ENCODE peak calls at places on chromosomes 16 and 17, in five cellular contexts. One of them, this sample, is unnamed.

GRCh38 chr17:948284-948852 is 31.2 kb downstream of the NXN start:
- DNase-seq in tibial nerve: no peak
- DNase-seq in adipocyte: no peak
- DNase-seq in colonic mucosa: no peak
- DNase-seq in heart right ventricle: no peak
- DNase-seq in this sample: no peak

GRCh38 chr17:66567234-66568170 is 265.1 kb downstream of the PRKCA start:
- DNase-seq in tibial nerve: peak; percentile 76
- DNase-seq in adipocyte: peak; percentile 86
- DNase-seq in colonic mucosa: peak; percentile 91
- DNase-seq in heart right ventricle: peak; percentile 77
- DNase-seq in this sample: peak; percentile 11

GRCh38 chr16:9256196-9256595 is 164.8 kb downstream of the HAPSTR1 start:
- DNase-seq in tibial nerve: no peak
- DNase-seq in adipocyte: no peak
- DNase-seq in colonic mucosa: peak; percentile 54
- DNase-seq in heart right ventricle: peak; percentile 17
- DNase-seq in this sample: no peak

GRCh38 chr16:23509763-23510153 is 536 bp downstream of the GGA2 start:
- DNase-seq in tibial nerve: no peak
- DNase-seq in adipocyte: peak; percentile 66
- DNase-seq in colonic mucosa: peak; percentile 45
- DNase-seq in heart right ventricle: peak; percentile 17
- DNase-seq in this sample: no peak

GRCh38 chr16:66014221-66014620 is 352.3 kb upstream of the CDH5 start:
- DNase-seq in tibial nerve: no peak
- DNase-seq in adipocyte: no peak
- DNase-seq in colonic mucosa: no peak
- DNase-seq in heart right ventricle: no peak
- DNase-seq in this sample: no peak

GRCh38 chr16:16033208-16033717 is 83.8 kb downstream of the ABCC1 start:
- DNase-seq in tibial nerve: no peak
- DNase-seq in adipocyte: no peak
- DNase-seq in colonic mucosa: no peak
- DNase-seq in heart right ventricle: no peak
- DNase-seq in this sample: no peak

GRCh38 chr17:17134051-17134951 is 71.8 kb downstream of the PLD6 start:
- DNase-seq in tibial nerve: no peak
- DNase-seq in adipocyte: no peak
- DNase-seq in colonic mucosa: no peak
- DNase-seq in heart right ventricle: peak; percentile 8
- DNase-seq in this sample: no peak

GRCh38 chr17:9236286-9237052 is 215.2 kb downstream of the NTN1 start:
- DNase-seq in tibial nerve: no peak
- DNase-seq in adipocyte: no peak
- DNase-seq in colonic mucosa: no peak
- DNase-seq in heart right ventricle: no peak
- DNase-seq in this sample: no peak

GRCh38 chr16:3625911-3626732 is 14.7 kb upstream of the SLX4 start:
- DNase-seq in tibial nerve: no peak
- DNase-seq in adipocyte: no peak
- DNase-seq in colonic mucosa: no peak
- DNase-seq in heart right ventricle: no peak
- DNase-seq in this sample: no peak

GRCh38 chr17:77036841-77037381 is 103.9 kb upstream of the SEC14L1 start:
- DNase-seq in tibial nerve: no peak
- DNase-seq in adipocyte: no peak
- DNase-seq in colonic mucosa: no peak
- DNase-seq in heart right ventricle: no peak
- DNase-seq in this sample: no peak

GRCh38 chr17:8552582-8553320 is 77.8 kb downstream of the MYH10 start:
- DNase-seq in tibial nerve: no peak
- DNase-seq in adipocyte: peak; percentile 35
- DNase-seq in colonic mucosa: no peak
- DNase-seq in heart right ventricle: no peak
- DNase-seq in this sample: no peak

GRCh38 chr16:48497932-48498760 is 111.8 kb downstream of the N4BP1 start:
- DNase-seq in tibial nerve: no peak
- DNase-seq in adipocyte: no peak
- DNase-seq in colonic mucosa: peak; percentile 16
- DNase-seq in heart right ventricle: no peak
- DNase-seq in this sample: no peak

GRCh38 chr16:85593503-85594195 is 19.5 kb upstream of the GSE1 start:
- DNase-seq in tibial nerve: no peak
- DNase-seq in adipocyte: no peak
- DNase-seq in colonic mucosa: no peak
- DNase-seq in heart right ventricle: no peak
- DNase-seq in this sample: no peak

GRCh38 chr17:80564545-80564944 is 19.9 kb downstream of the RPTOR start:
- DNase-seq in tibial nerve: no peak
- DNase-seq in adipocyte: no peak
- DNase-seq in colonic mucosa: no peak
- DNase-seq in heart right ventricle: no peak
- DNase-seq in this sample: no peak

DNA sequence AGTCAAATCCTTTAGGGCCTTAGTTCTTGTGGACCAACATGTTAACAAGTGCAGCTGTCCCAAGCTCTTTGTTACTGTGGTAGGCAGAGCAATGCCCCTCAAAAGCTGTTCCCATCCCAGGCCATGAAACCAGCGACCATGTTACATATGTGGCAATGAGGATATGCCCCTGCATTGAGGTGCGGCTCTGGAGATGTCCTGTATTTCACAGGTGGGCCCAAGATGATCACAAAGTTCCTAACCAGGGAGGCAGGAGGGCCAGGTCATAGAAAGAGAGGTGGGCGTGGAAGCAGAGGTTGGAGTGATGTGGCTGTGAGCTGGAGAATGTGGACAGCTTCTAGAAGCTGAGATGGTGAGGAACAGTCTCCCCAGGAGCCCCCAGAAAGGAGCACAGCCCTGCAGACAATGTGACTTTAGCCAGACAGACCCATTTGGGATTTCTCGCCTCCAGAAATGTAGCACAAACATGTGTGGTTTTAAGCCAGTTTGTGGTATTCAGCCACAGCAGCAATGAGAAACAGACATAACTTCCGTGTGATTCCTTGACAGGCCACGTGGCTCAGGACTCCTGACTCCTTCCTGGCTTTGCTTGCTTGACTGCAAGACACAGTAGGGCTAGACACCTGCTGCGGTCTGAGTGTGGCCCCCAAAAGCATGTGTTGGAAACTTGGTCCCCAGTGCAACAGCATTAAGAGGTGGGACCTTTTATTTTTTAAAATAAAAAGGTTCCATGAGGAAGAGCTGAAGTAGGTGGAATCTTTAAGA is 778.3 kb downstream of the KCNJ18 start:
- DNase-seq in tibial nerve: no peak
- DNase-seq in adipocyte: no peak
- DNase-seq in colonic mucosa: no peak
- DNase-seq in heart right ventricle: no peak
- DNase-seq in this sample: no peak
- H3K9me3 ChIP-seq in tibial nerve: no peaks in the 10 kb centered on the region
- H3K9me3 ChIP-seq in adipocyte: no peaks in the 10 kb centered on the region
- H3K9me3 ChIP-seq in colonic mucosa: no peaks in the 10 kb centered on the region
- H3K9me3 ChIP-seq in heart right ventricle: no peaks in the 10 kb centered on the region
- H3K9me3 ChIP-seq in this sample: no peaks in the 10 kb centered on the region

GRCh38 chr17:74216505-74216904 is 3.1 kb downstream of the TTYH2 start:
- DNase-seq in tibial nerve: no peak
- DNase-seq in adipocyte: no peak
- DNase-seq in colonic mucosa: no peak
- DNase-seq in heart right ventricle: no peak
- DNase-seq in this sample: no peak

GRCh38 chr17:74219576-74220133 is 6.3 kb downstream of the TTYH2 start:
- DNase-seq in tibial nerve: no peak
- DNase-seq in adipocyte: peak; percentile 37
- DNase-seq in colonic mucosa: no peak
- DNase-seq in heart right ventricle: no peak
- DNase-seq in this sample: no peak

GRCh38 chr17:74220966-74221814 is 7.8 kb downstream of the TTYH2 start:
- DNase-seq in tibial nerve: no peak
- DNase-seq in adipocyte: no peak
- DNase-seq in colonic mucosa: no peak
- DNase-seq in heart right ventricle: no peak
- DNase-seq in this sample: no peak

GRCh38 chr17:74217036-74217725 is 3.8 kb downstream of the TTYH2 start:
- DNase-seq in tibial nerve: no peak
- DNase-seq in adipocyte: no peak
- DNase-seq in colonic mucosa: no peak
- DNase-seq in heart right ventricle: no peak
- DNase-seq in this sample: no peak

DNA sequence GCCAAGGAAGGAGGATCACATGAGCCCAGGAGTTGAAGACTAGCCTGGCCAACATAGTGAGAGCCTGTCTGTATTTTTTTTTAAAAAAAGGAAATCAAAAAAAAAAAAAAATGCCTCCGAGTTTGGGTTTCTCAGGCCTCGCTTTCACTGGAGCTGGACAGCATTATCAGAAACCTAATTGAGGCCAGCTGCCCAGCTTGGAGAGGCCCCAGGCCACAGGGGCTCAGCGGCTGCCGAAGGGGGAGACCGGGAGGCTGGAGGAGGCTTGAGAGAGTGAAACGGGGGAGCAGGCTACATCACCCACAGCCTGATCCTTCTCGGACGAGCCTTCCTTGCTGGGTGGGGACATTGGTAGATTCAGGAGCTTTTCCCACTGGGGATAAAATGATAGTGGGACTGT is 5.1 kb downstream of the TTYH2 start:
- DNase-seq in tibial nerve: no peak
- DNase-seq in adipocyte: peak; percentile 76
- DNase-seq in colonic mucosa: no peak
- DNase-seq in heart right ventricle: no peak
- DNase-seq in this sample: no peak
- H3K36me3 ChIP-seq in tibial nerve: no peaks in the 10 kb centered on the region
- H3K36me3 ChIP-seq in adipocyte: no peaks in the 10 kb centered on the region
- H3K36me3 ChIP-seq in colonic mucosa: no peaks in the 10 kb centered on the region
- H3K36me3 ChIP-seq in heart right ventricle: peaks cover 1% of the 10 kb centered on the region
- H3K36me3 ChIP-seq in this sample: peaks cover 3% of the 10 kb centered on the region

GRCh38 chr17:5184284-5184683 is 7.4 kb downstream of the ZNF594 start:
- DNase-seq in tibial nerve: no peak
- DNase-seq in adipocyte: no peak
- DNase-seq in colonic mucosa: no peak
- DNase-seq in heart right ventricle: no peak
- DNase-seq in this sample: no peak

GRCh38 chr17:5183410-5183793 is 8.3 kb downstream of the ZNF594 start:
- DNase-seq in tibial nerve: no peak
- DNase-seq in adipocyte: no peak
- DNase-seq in colonic mucosa: no peak
- DNase-seq in heart right ventricle: no peak
- DNase-seq in this sample: no peak

GRCh38 chr17:5182597-5183409 is 8.9 kb downstream of the ZNF594 start:
- DNase-seq in tibial nerve: no peak
- DNase-seq in adipocyte: no peak
- DNase-seq in colonic mucosa: no peak
- DNase-seq in heart right ventricle: no peak
- DNase-seq in this sample: no peak

GRCh38 chr17:5179003-5179402 is 12.7 kb downstream of the ZNF594 start:
- DNase-seq in tibial nerve: no peak
- DNase-seq in adipocyte: no peak
- DNase-seq in colonic mucosa: no peak
- DNase-seq in heart right ventricle: no peak
- DNase-seq in this sample: no peak

DNA sequence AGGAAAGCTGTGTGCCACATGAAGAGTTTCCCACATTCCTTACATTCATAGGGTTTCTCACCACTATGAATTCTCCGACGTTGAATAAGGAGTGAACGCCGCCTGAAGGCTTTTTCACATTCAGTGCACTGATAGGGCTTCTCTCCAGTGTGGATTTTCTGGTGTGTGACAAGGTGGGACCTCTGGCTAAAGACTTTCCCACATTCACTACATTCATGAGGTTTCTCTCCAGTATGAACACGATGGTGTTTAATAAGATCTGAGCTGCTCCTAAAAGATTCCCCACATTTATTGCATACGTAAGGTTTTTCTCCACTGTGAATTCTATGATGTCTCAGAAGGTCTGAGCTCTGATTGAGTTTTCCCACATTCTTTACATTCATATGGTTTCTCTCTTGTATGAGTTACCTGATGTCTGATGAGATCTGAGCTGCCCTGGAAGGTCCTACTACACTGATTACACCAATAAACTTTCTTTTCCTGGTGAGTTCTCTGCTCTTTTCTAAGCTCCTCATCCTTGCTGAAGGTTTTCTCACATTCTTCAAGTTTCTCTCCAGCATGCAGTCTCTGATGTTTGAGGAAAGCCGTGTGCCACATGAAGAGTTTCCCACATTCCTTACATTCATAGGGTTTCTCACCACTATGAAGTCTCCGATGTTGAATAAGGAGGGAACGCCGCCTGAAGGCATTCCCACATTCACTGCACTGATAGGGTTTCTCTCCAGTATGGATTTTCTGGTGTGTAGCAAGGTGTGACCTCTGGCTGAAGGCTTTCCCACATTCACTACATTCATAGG is 10.0 kb downstream of the ZNF594 start:
- DNase-seq in tibial nerve: no peak
- DNase-seq in adipocyte: no peak
- DNase-seq in colonic mucosa: no peak
- DNase-seq in heart right ventricle: no peak
- DNase-seq in this sample: no peak
- H3K9me3 ChIP-seq in tibial nerve: peaks cover 19% of the 10 kb centered on the region
- H3K9me3 ChIP-seq in adipocyte: peaks cover 99% of the 10 kb centered on the region
- H3K9me3 ChIP-seq in colonic mucosa: peaks cover 37% of the 10 kb centered on the region
- H3K9me3 ChIP-seq in heart right ventricle: peaks cover 80% of the 10 kb centered on the region
- H3K9me3 ChIP-seq in this sample: peaks cover 100% of the 10 kb centered on the region

GRCh38 chr17:43079578-43080302 is 45.4 kb downstream of the BRCA1 start:
- DNase-seq in tibial nerve: no peak
- DNase-seq in adipocyte: no peak
- DNase-seq in colonic mucosa: peak; percentile 40
- DNase-seq in heart right ventricle: no peak
- DNase-seq in this sample: no peak

GRCh38 chr17:43090022-43090421 is 35.1 kb downstream of the BRCA1 start:
- DNase-seq in tibial nerve: no peak
- DNase-seq in adipocyte: no peak
- DNase-seq in colonic mucosa: no peak
- DNase-seq in heart right ventricle: no peak
- DNase-seq in this sample: no peak

GRCh38 chr17:43085489-43085888 is 39.7 kb downstream of the BRCA1 start:
- DNase-seq in tibial nerve: no peak
- DNase-seq in adipocyte: peak; percentile 12
- DNase-seq in colonic mucosa: no peak
- DNase-seq in heart right ventricle: no peak
- DNase-seq in this sample: no peak
- H3K36me3 ChIP-seq in tibial nerve: no peaks in the 10 kb centered on the region
- H3K36me3 ChIP-seq in adipocyte: no peaks in the 10 kb centered on the region
- H3K36me3 ChIP-seq in colonic mucosa: no peaks in the 10 kb centered on the region
- H3K36me3 ChIP-seq in heart right ventricle: no peaks in the 10 kb centered on the region
- H3K36me3 ChIP-seq in this sample: no peaks in the 10 kb centered on the region

GRCh38 chr17:70520447-70520846 is 351.1 kb downstream of the KCNJ2 start:
- DNase-seq in tibial nerve: no peak
- DNase-seq in adipocyte: no peak
- DNase-seq in colonic mucosa: no peak
- DNase-seq in heart right ventricle: no peak
- DNase-seq in this sample: no peak

GRCh38 chr17:70523407-70523806 is 354.1 kb downstream of the KCNJ2 start:
- DNase-seq in tibial nerve: no peak
- DNase-seq in adipocyte: no peak
- DNase-seq in colonic mucosa: no peak
- DNase-seq in heart right ventricle: no peak
- DNase-seq in this sample: no peak

GRCh38 chr17:70517808-70518207 is 348.5 kb downstream of the KCNJ2 start:
- DNase-seq in tibial nerve: no peak
- DNase-seq in adipocyte: no peak
- DNase-seq in colonic mucosa: no peak
- DNase-seq in heart right ventricle: no peak
- DNase-seq in this sample: no peak

GRCh38 chr17:70519300-70519699 is 350.0 kb downstream of the KCNJ2 start:
- DNase-seq in tibial nerve: no peak
- DNase-seq in adipocyte: no peak
- DNase-seq in colonic mucosa: no peak
- DNase-seq in heart right ventricle: no peak
- DNase-seq in this sample: no peak

GRCh38 chr17:70521821-70522256 is 352.5 kb downstream of the KCNJ2 start:
- DNase-seq in tibial nerve: no peak
- DNase-seq in adipocyte: no peak
- DNase-seq in colonic mucosa: peak; percentile 38
- DNase-seq in heart right ventricle: peak; percentile 14
- DNase-seq in this sample: no peak
- H3K9me3 ChIP-seq in tibial nerve: no peaks in the 10 kb centered on the region
- H3K9me3 ChIP-seq in adipocyte: no peaks in the 10 kb centered on the region
- H3K9me3 ChIP-seq in colonic mucosa: no peaks in the 10 kb centered on the region
- H3K9me3 ChIP-seq in heart right ventricle: no peaks in the 10 kb centered on the region
- H3K9me3 ChIP-seq in this sample: no peaks in the 10 kb centered on the region